ENCODE peak calls at places on chromosomes 11 and 22, in five cellular contexts. V, F, G, K and H are unnamed samples. For H3K27me3, the result is how much of the 10 kb centered on the place peaks cover.

GRCh38 chr11:269146-269890 is 8.9 kb upstream of the NLRP6 start:
- DNase-seq in V (no peak), F (no peak), K (no peak), G (no peak), H (no peak)

GRCh38 chr11:91926967-91927366 is 297.7 kb upstream of the FAT3 start:
- DNase-seq in G (no peak), F (peak), K (no peak), V (no peak), H (no peak)

GRCh38 chr22:42725606-42726355 is 5.1 kb upstream of the A4GALT start:
- DNase-seq in K (no peak), V (no peak), G (no peak), F (no peak), H (no peak)

GRCh38 chr22:35410663-35411034 is 10.7 kb downstream of the MCM5 start:
- DNase-seq in K (no peak), V (no peak), F (no peak), G (no peak), H (no peak)

GRCh38 chr22:23061471-23062280 is 8.6 kb upstream of the GNAZ start:
- DNase-seq in F (no peak), K (no peak), V (no peak), G (no peak), H (no peak)

GRCh38 chr11:26297179-26297970 is 34.6 kb upstream of the ANO3 start:
- DNase-seq in K (peak), G (peak), V (no peak), F (no peak), H (peak)

GRCh38 chr11:36578458-36578857 is 10.7 kb downstream of the RAG1 start:
- DNase-seq in V (no peak), G (no peak), F (no peak), K (peak), H (no peak)

GRCh38 chr11:58926695-58927094 is 12.6 kb upstream of the GLYATL1 start:
- DNase-seq in F (no peak), G (peak), K (peak), V (no peak), H (no peak)

GRCh38 chr11:87603887-87604286 is 566.2 kb downstream of the TMEM135 start:
- DNase-seq in G (no peak), F (peak), K (no peak), V (no peak), H (no peak)

GRCh38 chr11:22829231-22830081 is at the start of gene SVIP:
- DNase-seq in F (peak), K (peak), G (peak), V (peak), H (peak)
- H3K27ac ChIP-seq in F (peak), K (peak), G (peak), V (peak), H (peak)

GRCh38 chr22:47965896-47966295 is 1203.4 kb downstream of the TBC1D22A start:
- DNase-seq in V (no peak), G (no peak), F (no peak), K (no peak), H (no peak)
- H3K27me3 ChIP-seq in V (under half), G (under half), F (under half), K (under half), H (under half)

DNA sequence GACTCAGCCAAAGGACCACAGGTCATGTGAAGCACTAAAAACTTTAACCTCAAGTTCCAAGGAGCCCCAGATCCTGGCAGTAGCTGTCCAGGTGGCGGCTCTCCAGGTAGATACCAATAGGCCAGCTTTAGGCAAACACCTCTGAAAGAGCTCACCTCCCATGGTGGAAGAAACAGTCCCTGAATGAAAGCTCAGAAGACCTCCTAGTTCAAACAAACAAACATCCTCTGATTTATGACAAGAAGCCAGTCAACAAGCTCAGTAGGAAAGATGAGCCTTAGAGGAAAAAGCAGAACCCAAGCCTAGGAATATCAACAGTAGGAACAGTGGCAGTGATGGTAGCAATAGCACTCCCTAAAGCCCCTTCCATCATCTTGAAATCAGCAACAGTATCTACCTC is 17.2 kb downstream of the ABTB2 start:
- DNase-seq in G (no peak), F (no peak), K (no peak), V (no peak), H (no peak)
- H3K27ac ChIP-seq in G (no peak), F (no peak), K (no peak), V (no peak), H (no peak)

DNA sequence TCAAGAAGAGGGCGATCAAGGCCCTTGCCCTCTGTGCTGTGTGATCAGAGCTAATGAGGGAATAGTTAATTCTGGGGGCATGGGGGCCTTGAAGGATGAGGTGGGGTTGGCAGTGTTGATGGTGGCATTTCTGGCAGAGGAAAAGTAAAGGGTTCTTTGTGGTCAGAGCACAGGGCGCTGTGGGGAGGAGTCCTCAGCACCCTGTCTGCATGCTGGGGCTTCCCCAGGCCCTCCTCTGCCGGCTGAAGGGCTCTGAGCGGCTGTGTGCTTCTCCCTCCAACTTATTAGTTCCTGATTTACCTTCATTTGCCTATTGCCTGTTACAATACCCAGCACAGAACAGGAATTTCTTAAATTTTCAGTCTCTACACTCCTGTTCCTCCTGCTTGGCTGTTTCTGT is 122.8 kb downstream of the HIPK3 start:
- DNase-seq in K (no peak), G (no peak), F (no peak), V (no peak), H (no peak)
- H3K27me3 ChIP-seq in K (under half), G (half or more), F (under half), V (under half), H (under half)